ENCODE peak calls at places on chromosomes 12 and 14, in eight cellular contexts. X, Z, P, E, N, O, R and G are unnamed samples.
A peak's percentile ranks its signal among the peaks of the same experiment; 100 is the strongest.

GRCh38 chr12:99498756-99499155 is 148.8 kb upstream of the GARIN6 start:
- DNase-seq in R (no peak), P (no peak), N (no peak), O (no peak), E (peak; percentile 40), Z (no peak), X (peak; percentile 76), G (no peak)

GRCh38 chr12:121814429-121815119 is 10.8 kb downstream of the SETD1B start:
- DNase-seq in X (no peak), O (no peak), R (no peak), E (no peak), Z (no peak), P (no peak), N (no peak), G (no peak)

GRCh38 chr14:82951171-82951570 is 1417.5 kb upstream of the SEL1L start:
- DNase-seq in Z (no peak), O (no peak), P (no peak), N (no peak), R (no peak), X (no peak), E (no peak), G (no peak)

GRCh38 chr12:105166736-105167135 is 59.2 kb downstream of the WASHC4 start:
- DNase-seq in Z (no peak), R (no peak), X (no peak), E (no peak), N (no peak), P (no peak), O (no peak), G (no peak)

GRCh38 chr12:27780612-27781408 is 774 bp upstream of the MANSC4 start:
- DNase-seq in E (peak; percentile 32), R (peak; percentile 14), Z (peak; percentile 41), N (peak; percentile 31), P (peak; percentile 4), X (peak; percentile 65), O (no peak), G (peak; percentile 29)

GRCh38 chr14:42980419-42980818 is 1373.7 kb downstream of the LRFN5 start:
- DNase-seq in X (no peak), P (no peak), E (no peak), O (no peak), Z (no peak), N (no peak), R (no peak), G (peak; percentile 6)

GRCh38 chr12:41917827-41918445 is 226.7 kb downstream of the GXYLT1 start:
- DNase-seq in O (no peak), X (peak; percentile 14), P (no peak), R (no peak), E (no peak), Z (no peak), N (no peak), G (no peak)

GRCh38 chr14:36940476-36940875 is 231.9 kb downstream of the SLC25A21 start:
- DNase-seq in R (no peak), N (no peak), P (no peak), E (no peak), Z (no peak), X (no peak), O (no peak), G (no peak)

GRCh38 chr12:52349196-52349595 is 18.1 kb downstream of the KRT85 start:
- DNase-seq in X (no peak), N (no peak), P (no peak), O (no peak), R (no peak), Z (no peak), E (peak; percentile 29), G (no peak)

GRCh38 chr12:67534671-67535070 is 113.9 kb upstream of the DYRK2 start:
- DNase-seq in O (no peak), Z (no peak), E (peak; percentile 77), N (no peak), P (no peak), X (peak; percentile 79), R (no peak), G (no peak)

GRCh38 chr14:23407516-23408306 is at the start of gene MYH6:
- DNase-seq in R (no peak), O (no peak), Z (no peak), E (no peak), N (no peak), X (no peak), P (no peak), G (no peak)

GRCh38 chr12:122753213-122753571 is 568 bp downstream of the DENR start:
- DNase-seq in R (no peak), E (no peak), Z (no peak), P (no peak), N (no peak), O (no peak), X (no peak), G (no peak)

GRCh38 chr12:110289021-110289710 is 8.1 kb downstream of the ATP2A2 start:
- DNase-seq in P (no peak), Z (no peak), N (no peak), E (no peak), R (no peak), X (no peak), O (no peak), G (no peak)
- TF ChIP-seq CTCF in P (no peak), Z (no peak), N (no peak), E (no peak), R (no peak), X (no peak), O (no peak), G (no peak)

GRCh38 chr12:69350777-69351176 is 2.6 kb downstream of the LYZ start:
- DNase-seq in N (no peak), O (no peak), Z (no peak), P (no peak), X (no peak), E (no peak), R (no peak), G (no peak)
- TF ChIP-seq CTCF in N (no peak), O (no peak), Z (no peak), P (no peak), X (no peak), E (no peak), R (no peak), G (no peak)

DNA sequence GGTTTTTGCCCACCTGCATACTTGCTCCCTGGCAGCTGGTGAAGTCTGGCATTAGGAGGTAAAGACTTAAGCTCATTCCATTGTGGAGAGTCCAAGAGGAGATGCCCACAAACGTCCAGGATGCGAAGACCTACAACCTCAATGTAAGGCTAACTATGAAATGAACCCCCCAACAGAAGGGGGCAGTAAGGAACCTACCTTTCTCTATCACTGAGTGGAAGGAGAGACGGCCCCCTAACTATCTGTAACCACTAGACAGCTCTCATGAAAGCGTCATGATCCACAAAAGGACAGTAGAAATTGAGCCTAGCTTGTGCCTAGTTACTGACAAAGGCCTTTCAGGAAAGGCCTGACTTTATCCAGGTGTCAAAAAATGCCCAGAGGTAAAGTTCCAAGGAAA is 55.3 kb downstream of the ZFYVE21 start:
- DNase-seq in X (no peak), N (no peak), Z (peak; percentile 21), O (no peak), P (no peak), E (no peak), R (no peak), G (no peak)
- TF ChIP-seq CTCF in X (no peak), N (no peak), Z (peak; percentile 33), O (no peak), P (no peak), E (no peak), R (no peak), G (no peak)

GRCh38 chr14:80291099-80291498 is 79.8 kb upstream of the DIO2 start:
- DNase-seq in P (no peak), Z (no peak), N (no peak), X (no peak), O (no peak), E (no peak), R (no peak), G (no peak)
- TF ChIP-seq CTCF in P (no peak), Z (no peak), N (no peak), X (no peak), O (no peak), E (no peak), R (no peak), G (no peak)

DNA sequence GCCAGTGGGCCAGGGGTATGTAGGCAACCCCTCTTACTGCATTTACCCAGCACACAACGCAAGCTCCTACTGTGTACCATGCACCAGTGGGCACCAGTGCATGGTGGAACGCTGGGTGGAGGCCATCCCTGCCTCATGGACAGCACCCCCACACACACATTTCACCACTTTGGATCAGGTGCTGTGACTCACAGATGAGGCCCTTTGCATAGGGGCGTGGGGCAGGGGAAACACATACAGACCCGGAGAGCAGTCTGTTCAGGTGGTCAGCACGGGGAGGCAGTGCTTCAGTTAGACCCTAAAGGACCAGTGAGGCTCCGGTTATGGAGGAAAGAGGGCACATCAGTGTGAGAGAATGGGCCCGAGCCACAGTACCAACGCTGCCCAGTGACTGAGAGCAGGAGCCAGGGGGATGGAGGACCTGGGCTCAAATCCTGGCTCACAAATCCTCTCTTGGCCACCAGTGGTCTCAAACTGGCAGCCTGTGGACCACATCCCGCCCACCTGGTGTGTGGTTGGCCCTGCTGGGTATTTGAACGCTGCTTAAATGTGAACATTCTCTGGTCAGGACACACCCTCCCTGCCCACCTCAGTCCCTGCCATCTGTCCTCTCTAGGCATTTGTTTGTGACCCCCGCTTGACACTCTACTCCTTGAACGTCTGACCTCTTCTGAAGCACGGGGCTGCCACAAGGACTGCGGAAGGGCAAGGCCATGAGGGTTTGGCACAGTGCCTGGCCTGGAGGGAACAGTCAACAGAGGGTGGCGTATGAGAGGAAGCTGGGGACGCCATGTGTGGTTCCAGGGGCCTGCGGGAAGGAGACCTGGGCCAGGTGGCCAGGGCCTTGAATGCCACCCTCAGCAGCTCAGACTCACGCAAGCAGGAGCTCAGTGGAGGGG is 46.7 kb downstream of the FAM222A start:
- DNase-seq in P (no peak), O (no peak), Z (no peak), N (peak; percentile 0), X (no peak), E (no peak), R (peak; percentile 60), G (peak; percentile 1)
- TF ChIP-seq CTCF in P (no peak), O (no peak), Z (no peak), N (no peak), X (no peak), E (no peak), R (no peak), G (no peak)

GRCh38 chr12:8780389-8780788 is 42.0 kb upstream of the A2ML1 start:
- DNase-seq in Z (peak; percentile 42), N (no peak), R (no peak), E (peak; percentile 17), O (no peak), X (peak; percentile 26), P (no peak), G (no peak)
- TF ChIP-seq CTCF in Z (peak; percentile 62), N (no peak), R (peak; percentile 11), E (no peak), O (peak; percentile 78), X (peak; percentile 19), P (no peak), G (peak; percentile 37)